ENCODE peak calls at places on chromosomes 5 and 9, in five cellular contexts. R is prostate gland; V is naive thymus-derived CD4-positive, alpha-beta T cell; H is esophagus muscularis mucosa; G is breast epithelium. U is an unnamed sample.

GRCh38 chr9:110641350-110641749 is 27.2 kb upstream of the MUSK start:
- DNase-seq in V (no peak), R (no peak), H (no peak), G (no peak), U (no peak)

GRCh38 chr9:135887021-135887507 is 20.3 kb downstream of the CAMSAP1 start:
- DNase-seq in V (no peak), H (no peak), R (no peak), G (no peak), U (peak)

GRCh38 chr5:154900071-154900470 is 37.9 kb downstream of the GEMIN5 start:
- DNase-seq in G (no peak), R (no peak), V (no peak), H (no peak), U (no peak)

GRCh38 chr5:21391506-21391905 is 1403.5 kb upstream of the CDH18 start:
- DNase-seq in R (no peak), V (no peak), H (no peak), G (no peak), U (no peak)

GRCh38 chr9:13033959-13034695 is 245.4 kb downstream of the MPDZ start:
- DNase-seq in V (no peak), G (peak), R (peak), H (no peak), U (peak)

GRCh38 chr5:97629281-97629680 is 446.2 kb upstream of the RIOK2 start:
- DNase-seq in H (no peak), V (no peak), R (no peak), G (no peak), U (peak)

GRCh38 chr5:58075907-58076306 is 384.0 kb downstream of the PLK2 start:
- DNase-seq in R (no peak), G (no peak), V (no peak), H (no peak), U (no peak)

GRCh38 chr5:112878760-112879159 is 17.7 kb downstream of the SRP19 start:
- DNase-seq in V (peak), G (no peak), H (no peak), R (no peak), U (no peak)

GRCh38 chr5:140840978-140841962 is at the start of gene PCDHA8:
- DNase-seq in H (peak), R (no peak), V (no peak), G (no peak), U (no peak)

GRCh38 chr5:140351609-140352334 is 5.4 kb upstream of the HBEGF start:
- DNase-seq in H (no peak), V (peak), R (peak), G (no peak), U (no peak)

GRCh38 chr5:157857821-157858526 is 971 bp downstream of the CLINT1 start:
- DNase-seq in G (no peak), R (no peak), V (no peak), H (peak), U (no peak)

GRCh38 chr5:84549054-84549453 is 164.4 kb upstream of the EDIL3 start:
- DNase-seq in G (no peak), H (no peak), V (no peak), R (no peak), U (no peak)

GRCh38 chr9:21996438-21996837 is 1.8 kb downstream of the CDKN2B-AS1 start:
- DNase-seq in V (no peak), R (no peak), H (no peak), G (no peak), U (no peak)

GRCh38 chr9:96344458-96345180 is 38.9 kb downstream of the SLC35D2 start:
- DNase-seq in G (no peak), R (no peak), H (peak), V (no peak), U (no peak)

GRCh38 chr5:76742586-76742985 is 26.7 kb downstream of the F2R start:
- DNase-seq in V (no peak), R (no peak), H (no peak), G (no peak), U (no peak)

GRCh38 chr9:113360242-113360842 is 11.0 kb downstream of the BSPRY start:
- DNase-seq in R (no peak), V (no peak), H (no peak), G (no peak), U (no peak)

GRCh38 chr5:132765311-132766019 is 11.6 kb downstream of the SEPTIN8 start:
- DNase-seq in H (no peak), G (no peak), R (no peak), V (no peak), U (peak)

GRCh38 chr5:80837679-80838078 is 122.5 kb upstream of the RASGRF2 start:
- DNase-seq in G (no peak), H (no peak), V (no peak), R (no peak), U (no peak)

GRCh38 chr9:84379740-84380139 is 39.2 kb upstream of the SLC28A3 start:
- DNase-seq in V (no peak), R (no peak), G (no peak), H (no peak), U (no peak)

GRCh38 chr5:147854894-147855773 is 23.4 kb upstream of the SCGB3A2 start:
- DNase-seq in G (no peak), H (no peak), R (no peak), V (no peak), U (no peak)
- H3K27ac ChIP-seq in G (no peak), H (no peak), R (no peak), V (no peak), U (no peak)

DNA sequence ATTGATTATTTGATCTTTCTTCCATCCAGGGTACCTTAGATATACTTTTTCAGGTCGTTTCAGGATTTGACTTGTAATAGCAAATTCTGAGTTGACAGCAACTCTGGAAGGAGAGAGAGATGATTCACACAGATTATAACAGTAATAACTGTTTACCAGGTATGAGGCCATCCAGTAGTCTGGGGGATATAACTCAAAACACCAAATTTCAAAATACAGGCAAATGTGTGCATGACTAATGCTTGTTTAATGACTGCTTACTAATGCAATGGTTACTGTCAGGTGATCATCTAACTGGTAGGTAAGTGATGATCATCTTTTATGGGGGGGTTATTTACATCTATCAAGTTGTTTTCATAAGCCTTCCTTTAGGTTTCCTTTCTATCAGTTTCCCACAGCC is 412.3 kb downstream of the MAT2B start:
- DNase-seq in G (no peak), R (no peak), H (no peak), V (no peak), U (no peak)
- H3K27ac ChIP-seq in G (no peak), R (no peak), H (no peak), V (no peak), U (no peak)

GRCh38 chr9:101341958-101342357 is 42.8 kb downstream of the BAAT start:
- DNase-seq in H (no peak), G (no peak), V (no peak), R (no peak), U (no peak)
- H3K27ac ChIP-seq in H (no peak), G (no peak), V (no peak), R (no peak), U (no peak)

GRCh38 chr9:129954868-129955550 is 88.0 kb downstream of the FNBP1 start:
- DNase-seq in R (no peak), V (no peak), H (no peak), G (no peak), U (no peak)

GRCh38 chr9:129962376-129962765 is 80.6 kb downstream of the FNBP1 start:
- DNase-seq in H (no peak), G (no peak), R (no peak), V (no peak), U (no peak)

GRCh38 chr9:129953736-129954135 is 89.3 kb downstream of the FNBP1 start:
- DNase-seq in G (no peak), V (no peak), R (no peak), H (no peak), U (no peak)

GRCh38 chr9:129962889-129963703 is 79.9 kb downstream of the FNBP1 start:
- DNase-seq in H (no peak), V (peak), G (no peak), R (peak), U (peak)

GRCh38 chr9:129958771-129959170 is 84.2 kb downstream of the FNBP1 start:
- DNase-seq in H (no peak), V (no peak), R (no peak), G (no peak), U (no peak)
- H3K27ac ChIP-seq in H (peak), V (peak), R (no peak), G (no peak), U (no peak)

GRCh38 chr9:131236161-131236560 is 40.1 kb downstream of the FAM78A start:
- DNase-seq in H (no peak), V (no peak), G (no peak), R (no peak), U (no peak)
- H3K27ac ChIP-seq in H (no peak), V (no peak), G (no peak), R (no peak), U (no peak)

GRCh38 chr5:34692781-34693180 is 36.7 kb downstream of the RAI14 start:
- DNase-seq in G (no peak), H (no peak), R (no peak), V (no peak), U (no peak)
- H3K27ac ChIP-seq in G (no peak), H (no peak), R (no peak), V (no peak), U (peak)

DNA sequence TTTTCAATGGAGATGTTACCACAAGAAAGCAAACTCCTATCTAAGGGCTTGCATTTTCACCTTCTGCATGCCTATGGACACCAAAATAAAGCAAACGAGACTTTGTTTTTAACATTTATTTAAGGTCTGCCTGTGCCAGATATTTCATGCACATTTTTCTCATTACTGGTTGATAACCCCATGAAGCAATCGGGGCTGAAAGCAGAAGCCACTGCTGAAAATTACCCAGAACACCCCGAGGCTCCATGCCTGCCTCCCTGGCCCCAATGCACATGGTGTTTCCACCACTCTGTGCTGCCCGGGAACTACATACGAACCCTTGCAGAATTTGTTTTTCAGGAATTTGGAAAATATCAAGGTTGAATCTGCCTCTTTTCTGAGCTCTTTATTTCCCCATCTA is 240.1 kb downstream of the NR2F1-AS1 start:
- DNase-seq in V (no peak), R (no peak), G (no peak), H (no peak), U (no peak)
- H3K27ac ChIP-seq in V (no peak), R (no peak), G (no peak), H (no peak), U (no peak)

GRCh38 chr9:126688617-126689016 is 74.9 kb downstream of the LMX1B start:
- DNase-seq in V (no peak), R (no peak), G (no peak), H (no peak), U (no peak)
- H3K27ac ChIP-seq in V (no peak), R (no peak), G (no peak), H (no peak), U (no peak)

GRCh38 chr5:138596105-138596987 is 21.1 kb upstream of the HSPA9 start:
- DNase-seq in R (no peak), H (no peak), V (no peak), G (no peak), U (no peak)
- H3K27ac ChIP-seq in R (no peak), H (no peak), V (no peak), G (no peak), U (no peak)

U was measured in aorta.